ENCODE peak calls at places on chromosomes 6 and 20, in five cellular contexts. N is effector CD4-positive, alpha-beta T cell; F is cardiac muscle cell; Z is left lung; E is HFFc6. T is an unnamed sample.

GRCh38 chr6:125791151-125791819 is 525 bp downstream of the NCOA7 start:
- DNase-seq in N (peak; percentile 17), F (peak; percentile 40), Z (no peak), E (peak; percentile 59), T (peak; percentile 81)

GRCh38 chr20:41499961-41500725 is 118.0 kb downstream of the CHD6 start:
- DNase-seq in N (no peak), F (no peak), Z (no peak), E (peak; percentile 56), T (no peak)

GRCh38 chr20:14332796-14333345 is 4.5 kb downstream of the FLRT3 start:
- DNase-seq in N (no peak), F (no peak), Z (no peak), E (no peak), T (no peak)

GRCh38 chr6:345747-346388 is 45.7 kb upstream of the IRF4 start:
- DNase-seq in N (no peak), F (no peak), Z (no peak), E (no peak), T (no peak)

GRCh38 chr6:4478098-4478497 is 298.1 kb upstream of the CDYL start:
- DNase-seq in N (no peak), F (no peak), Z (no peak), E (no peak), T (no peak)

GRCh38 chr6:138030872-138031271 is 76.3 kb downstream of the PERP start:
- DNase-seq in N (no peak), F (no peak), Z (no peak), E (no peak), T (no peak)

GRCh38 chr6:14038636-14039035 is 78.9 kb upstream of the CD83 start:
- DNase-seq in N (no peak), F (peak; percentile 12), Z (no peak), E (no peak), T (peak; percentile 32)

GRCh38 chr20:31930758-31931157 is 21.1 kb downstream of the PDRG1 start:
- DNase-seq in N (no peak), F (no peak), Z (no peak), E (no peak), T (no peak)

GRCh38 chr6:105988321-105988720 is 97.8 kb upstream of the PRDM1 start:
- DNase-seq in N (no peak), F (no peak), Z (no peak), E (peak; percentile 5), T (no peak)

GRCh38 chr6:134678436-134678889 is 271.4 kb downstream of the ALDH8A1 start:
- DNase-seq in N (no peak), F (no peak), Z (no peak), E (no peak), T (peak; percentile 34)

GRCh38 chr6:167576798-167577528 is 249.7 kb upstream of the AFDN start:
- DNase-seq in N (no peak), F (no peak), Z (no peak), E (no peak), T (no peak)

GRCh38 chr6:80234411-80234810 is 127.9 kb downstream of the BCKDHB start:
- DNase-seq in N (no peak), F (peak; percentile 34), Z (no peak), E (no peak), T (no peak)

GRCh38 chr6:37679539-37680476 is 17.9 kb downstream of the MDGA1 start:
- DNase-seq in N (no peak), F (no peak), Z (no peak), E (no peak), T (no peak)

GRCh38 chr6:4370066-4370465 is 234.7 kb upstream of the ECI2 start:
- DNase-seq in N (no peak), F (no peak), Z (no peak), E (peak; percentile 92), T (no peak)

GRCh38 chr20:36234771-36235320 is 1.4 kb upstream of the AAR2 start:
- DNase-seq in N (no peak), F (no peak), Z (no peak), E (no peak), T (no peak)

GRCh38 chr20:18172379-18172778 is 34.7 kb downstream of the KAT14 start:
- DNase-seq in N (no peak), F (no peak), Z (no peak), E (no peak), T (no peak)

GRCh38 chr6:149934249-149935156 is 7.3 kb upstream of the ULBP2 start:
- DNase-seq in N (peak; percentile 65), F (peak; percentile 67), Z (no peak), E (peak; percentile 79), T (peak; percentile 70)

GRCh38 chr6:68235192-68235812 is 399.8 kb upstream of the ADGRB3 start:
- DNase-seq in N (no peak), F (no peak), Z (no peak), E (no peak), T (no peak)

GRCh38 chr20:11235058-11235457 is 561.3 kb upstream of the JAG1 start:
- DNase-seq in N (no peak), F (no peak), Z (no peak), E (peak; percentile 27), T (peak; percentile 81)

GRCh38 chr6:155880905-155881304 is 425.3 kb upstream of the NOX3 start:
- DNase-seq in N (no peak), F (no peak), Z (no peak), E (peak; percentile 51), T (peak; percentile 45)

GRCh38 chr6:149846321-149846720 is 17.8 kb downstream of the LRP11 start:
- DNase-seq in N (no peak), F (no peak), Z (peak; percentile 67), E (peak; percentile 83), T (peak; percentile 35)

GRCh38 chr6:15907914-15908518 is 220.9 kb upstream of the MYLIP start:
- DNase-seq in N (no peak), F (no peak), Z (no peak), E (no peak), T (no peak)

GRCh38 chr6:96604420-96604819 is 41.5 kb downstream of the FHL5 start:
- DNase-seq in N (no peak), F (no peak), Z (no peak), E (no peak), T (no peak)

GRCh38 chr6:25042984-25043725 is 107.4 kb upstream of the RIPOR2 start:
- DNase-seq in N (no peak), F (no peak), Z (no peak), E (no peak), T (no peak)

GRCh38 chr6:11609324-11610071 is 71.9 kb downstream of the TMEM170B start:
- DNase-seq in N (no peak), F (peak; percentile 5), Z (peak; percentile 35), E (peak; percentile 94), T (no peak)

GRCh38 chr6:18904681-18905080 is 517.5 kb downstream of the RNF144B start:
- DNase-seq in N (no peak), F (no peak), Z (no peak), E (no peak), T (no peak)

GRCh38 chr6:31711233-31711632 is 3.9 kb upstream of the LY6G6D start:
- DNase-seq in N (no peak), F (no peak), Z (peak; percentile 53), E (no peak), T (no peak)

GRCh38 chr6:13638626-13639025 is 23.5 kb downstream of the NOL7 start:
- DNase-seq in N (no peak), F (no peak), Z (no peak), E (no peak), T (no peak)

GRCh38 chr6:156699017-156699421 is 78.2 kb upstream of the ARID1B start:
- DNase-seq in N (no peak), F (no peak), Z (no peak), E (peak; percentile 72), T (peak; percentile 45)

GRCh38 chr20:37365760-37366638 is 20.1 kb downstream of the SRC start:
- DNase-seq in N (no peak), F (no peak), Z (peak; percentile 10), E (no peak), T (no peak)

T was measured in dermis microvascular lymphatic vessel endothelial cell.